ENCODE peak calls at places on chromosomes 5 and 9, in nine cellular contexts. D is heart right ventricle; I is ascending aorta; C is transverse colon; V is A549; P is RWPE1; F is colonic mucosa; N is CD8-positive, alpha-beta T cell; S is pancreas. Q is an unnamed sample.

GRCh38 chr5:54905942-54906537 is 79.4 kb downstream of the ESM1 start:
- DNase-seq in D (peak), S (peak), P (peak), V (peak), C (peak), N (peak), F (peak), I (peak), Q (peak)

GRCh38 chr5:139481122-139481533 is 1.4 kb downstream of the STING1 start:
- DNase-seq in I (peak), D (peak), V (no peak), S (no peak), C (no peak), N (no peak), P (no peak), F (peak), Q (peak)

GRCh38 chr9:123087359-123087888 is 54.0 kb downstream of the GPR21 start:
- DNase-seq in P (no peak), S (no peak), I (no peak), C (no peak), D (no peak), N (no peak), V (no peak), F (no peak), Q (no peak)

GRCh38 chr9:37037744-37038640 is 3.9 kb upstream of the PAX5 start:
- DNase-seq in V (no peak), F (no peak), C (peak), N (no peak), D (no peak), P (no peak), S (peak), I (no peak), Q (no peak)

GRCh38 chr5:170306381-170306790 is 8.8 kb upstream of the LCP2 start:
- DNase-seq in F (no peak), N (no peak), V (peak), I (peak), S (no peak), D (peak), P (peak), C (no peak), Q (no peak)

GRCh38 chr9:121654497-121655140 is 3.2 kb downstream of the DAB2IP start:
- DNase-seq in D (no peak), F (peak), V (no peak), I (no peak), C (no peak), N (no peak), S (no peak), P (no peak), Q (no peak)

GRCh38 chr5:176420086-176420485 is 3.7 kb upstream of the CLTB start:
- DNase-seq in F (no peak), P (no peak), I (no peak), V (no peak), S (no peak), N (no peak), C (no peak), D (no peak), Q (no peak)

GRCh38 chr5:172695431-172696054 is 54.5 kb downstream of the NEURL1B start:
- DNase-seq in S (no peak), I (no peak), F (no peak), C (no peak), P (no peak), D (no peak), N (no peak), V (no peak), Q (no peak)

GRCh38 chr9:126516936-126517750 is 96.6 kb upstream of the LMX1B start:
- DNase-seq in S (no peak), P (peak), D (peak), C (no peak), N (no peak), I (peak), V (peak), F (no peak), Q (no peak)

GRCh38 chr5:171595801-171596231 is 176.4 kb downstream of the FGF18 start:
- DNase-seq in S (no peak), I (peak), P (peak), N (no peak), V (peak), C (no peak), D (no peak), F (no peak), Q (no peak)

GRCh38 chr9:113708821-113709713 is 167.0 kb upstream of the ZNF618 start:
- DNase-seq in I (no peak), C (no peak), N (no peak), S (peak), F (peak), V (no peak), D (no peak), P (no peak), Q (peak)

GRCh38 chr9:128636024-128636390 is 20.6 kb downstream of the DYNC2I2 start:
- DNase-seq in I (peak), D (peak), P (peak), F (peak), V (peak), N (no peak), S (peak), C (peak), Q (peak)

GRCh38 chr9:16155878-16156277 is 603.0 kb downstream of the CCDC171 start:
- DNase-seq in I (no peak), C (no peak), V (no peak), S (no peak), P (no peak), D (no peak), F (no peak), N (no peak), Q (no peak)

DNA sequence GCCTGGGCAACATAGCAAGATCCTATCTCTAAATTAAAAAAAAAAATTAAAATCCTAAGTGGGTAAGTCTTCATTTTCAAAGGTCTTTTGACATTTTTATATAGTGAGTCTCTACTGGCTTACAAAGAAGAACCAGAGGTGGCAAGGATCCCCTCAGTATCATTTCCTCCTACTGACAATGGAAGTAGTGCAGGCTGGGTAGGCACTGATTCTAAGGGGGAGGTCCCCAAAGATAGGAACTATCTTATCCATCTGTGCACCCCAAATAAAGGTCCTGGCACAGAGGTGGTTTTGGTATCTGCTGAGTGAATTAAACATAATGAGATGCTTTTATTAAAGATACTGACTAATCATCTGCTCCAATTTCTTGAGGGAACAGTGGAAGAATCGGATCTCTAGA is 4.2 kb downstream of the FAM193B start:
- DNase-seq in I (no peak), N (no peak), P (no peak), S (no peak), D (no peak), F (no peak), V (no peak), C (no peak), Q (no peak)
- H3K27ac ChIP-seq in I (peak), N (no peak), P (no peak), S (no peak), D (no peak), F (no peak), V (no peak), C (no peak), Q (no peak)

DNA sequence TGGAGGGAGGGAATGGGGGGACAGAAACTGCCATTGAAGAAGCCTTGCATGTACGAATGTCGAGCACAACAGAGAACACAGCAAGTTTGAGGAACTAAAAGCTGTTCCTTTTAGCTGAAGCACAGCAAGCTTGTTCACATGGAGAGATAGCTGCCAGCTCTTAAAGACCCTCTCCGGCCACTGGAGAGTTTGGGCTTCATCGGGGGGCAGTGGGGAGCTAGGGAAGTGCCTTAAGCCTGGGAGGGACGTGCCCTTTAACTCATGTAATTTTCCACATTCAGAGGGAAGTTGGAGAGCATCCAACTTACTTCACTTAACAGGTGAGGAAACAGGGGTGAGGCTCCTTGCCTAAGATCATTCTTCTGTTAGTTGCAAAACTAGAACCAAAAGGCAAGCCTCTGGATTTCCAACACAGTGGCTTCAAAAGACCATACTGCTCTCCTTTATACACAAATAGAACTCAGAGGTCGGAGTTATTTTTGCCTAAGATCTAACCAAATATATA is 2.3 kb upstream of the CYFIP2 start:
- DNase-seq in V (no peak), C (no peak), P (no peak), S (no peak), N (no peak), D (no peak), I (no peak), F (no peak), Q (no peak)
- H3K27ac ChIP-seq in V (no peak), C (peak), P (no peak), S (no peak), N (no peak), D (no peak), I (no peak), F (no peak), Q (no peak)

DNA sequence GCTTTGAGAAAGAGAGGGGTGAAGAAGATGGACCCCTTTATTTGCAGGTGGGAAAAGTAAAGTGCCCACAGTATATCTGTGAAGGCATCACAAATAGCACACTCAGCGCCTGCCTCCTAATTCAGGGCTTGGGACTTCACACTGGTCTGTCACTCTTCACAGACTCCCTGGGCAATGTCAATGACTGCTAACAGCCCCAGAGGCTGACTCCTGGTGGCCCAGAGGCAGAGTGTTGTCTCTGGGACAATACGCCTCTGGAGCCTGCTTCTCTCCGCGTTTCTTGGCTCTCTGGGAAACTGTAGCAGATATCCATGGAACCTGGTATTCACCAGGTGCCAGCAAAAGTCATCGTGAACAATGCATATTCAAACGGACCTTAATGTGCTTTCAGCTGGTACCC is 198.3 kb upstream of the EFNA5 start:
- DNase-seq in F (no peak), D (no peak), N (no peak), I (no peak), V (no peak), P (no peak), C (no peak), S (no peak), Q (no peak)
- H3K27ac ChIP-seq in F (no peak), D (no peak), N (no peak), I (no peak), V (peak), P (no peak), C (peak), S (no peak), Q (no peak)

GRCh38 chr5:76804266-76804665 is 14.6 kb upstream of the F2RL1 start:
- DNase-seq in C (no peak), N (no peak), D (no peak), F (no peak), P (no peak), V (peak), S (no peak), I (no peak), Q (no peak)

GRCh38 chr5:76801159-76801802 is 17.5 kb upstream of the F2RL1 start:
- DNase-seq in I (peak), C (no peak), S (no peak), V (peak), D (no peak), F (no peak), P (peak), N (no peak), Q (no peak)

GRCh38 chr5:76807296-76807695 is 11.5 kb upstream of the F2RL1 start:
- DNase-seq in S (no peak), V (peak), C (no peak), D (no peak), P (peak), N (no peak), F (no peak), I (no peak), Q (no peak)

GRCh38 chr5:76799588-76799987 is 19.2 kb upstream of the F2RL1 start:
- DNase-seq in I (no peak), V (no peak), S (no peak), D (no peak), F (no peak), P (no peak), C (no peak), N (no peak), Q (no peak)

DNA sequence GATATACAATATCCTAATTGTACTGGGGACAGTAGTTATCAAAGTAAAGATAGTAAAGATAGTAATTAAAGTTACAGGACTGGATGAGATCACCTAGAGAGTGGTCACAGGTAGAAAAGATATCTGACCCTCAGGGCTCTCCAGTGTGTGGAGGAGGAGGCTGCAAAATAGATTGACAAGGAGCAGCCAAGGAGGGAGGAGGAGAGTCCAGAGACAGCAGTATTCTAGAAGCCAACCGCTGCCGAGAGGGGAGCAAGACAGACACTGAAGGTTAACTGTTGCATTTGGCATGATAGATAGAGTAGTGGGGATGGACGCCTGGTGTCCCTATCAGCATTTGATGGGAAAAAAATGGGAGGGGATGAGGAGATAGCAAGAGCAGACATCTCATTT is 17.0 kb upstream of the F2RL1 start:
- DNase-seq in D (no peak), P (no peak), F (no peak), I (no peak), S (no peak), V (peak), C (no peak), N (no peak), Q (no peak)
- H3K27ac ChIP-seq in D (peak), P (peak), F (no peak), I (no peak), S (no peak), V (peak), C (no peak), N (no peak), Q (no peak)

DNA sequence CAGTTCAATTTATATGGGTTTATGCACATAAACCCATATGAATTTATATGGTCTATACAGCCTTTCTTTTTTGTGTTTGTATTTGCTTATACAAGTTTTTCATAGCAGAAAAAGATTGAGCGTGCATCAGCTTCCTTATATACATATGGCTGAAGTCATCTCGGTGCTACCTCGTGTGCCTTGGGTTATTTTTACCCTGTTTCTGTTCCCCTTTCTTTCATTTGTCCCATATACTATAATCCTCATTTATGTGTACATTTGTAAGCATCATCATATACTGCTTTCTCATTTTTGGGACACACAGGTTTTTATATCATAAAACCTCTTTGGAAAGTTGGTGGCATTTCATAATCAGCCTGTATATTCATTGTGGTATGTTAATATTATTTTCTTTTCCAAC is 107.8 kb upstream of the ADAMTSL1 start:
- DNase-seq in N (no peak), S (no peak), F (no peak), C (no peak), P (no peak), D (no peak), V (no peak), I (no peak), Q (no peak)
- H3K27ac ChIP-seq in N (no peak), S (no peak), F (no peak), C (no peak), P (no peak), D (no peak), V (no peak), I (no peak), Q (no peak)

GRCh38 chr5:82408033-82408432 is 129.9 kb upstream of the RPS23 start:
- DNase-seq in D (no peak), S (no peak), I (no peak), C (no peak), V (no peak), F (no peak), P (no peak), N (no peak), Q (no peak)
- H3K27ac ChIP-seq in D (no peak), S (no peak), I (peak), C (no peak), V (no peak), F (no peak), P (no peak), N (no peak), Q (no peak)